ENCODE peak calls at places on chromosomes 3 and 15, in four cellular contexts. T, S, L and K are unnamed samples.

GRCh38 chr15:70266412-70267089 is 168.8 kb upstream of the TLE3 start:
- DNase-seq in L (peak; percentile 87), S (no peak), T (no peak), K (peak; percentile 19)

GRCh38 chr3:147379651-147380050 is 26.7 kb downstream of the ZIC4 start:
- DNase-seq in S (no peak), T (no peak), L (no peak), K (no peak)

GRCh38 chr3:46113608-46114007 is 86.3 kb upstream of the XCR1 start:
- DNase-seq in L (no peak), T (no peak), S (no peak), K (no peak)

GRCh38 chr3:32545305-32545704 is 25.4 kb downstream of the DYNC1LI1 start:
- DNase-seq in L (no peak), T (no peak), S (no peak), K (no peak)

GRCh38 chr3:169060037-169060436 is 603.5 kb downstream of the MECOM start:
- DNase-seq in L (no peak), T (peak; percentile 13), S (no peak), K (no peak)

GRCh38 chr3:27939940-27940339 is 217.8 kb upstream of the EOMES start:
- DNase-seq in T (peak; percentile 21), L (no peak), S (no peak), K (no peak)

GRCh38 chr15:40028193-40028592 is 10.8 kb downstream of the SRP14 start:
- DNase-seq in L (no peak), S (no peak), T (no peak), K (peak; percentile 10)

GRCh38 chr3:168426196-168426595 is 330.5 kb upstream of the GOLIM4 start:
- DNase-seq in T (peak; percentile 52), S (no peak), L (no peak), K (no peak)

GRCh38 chr15:49621327-49622210 is 721 bp downstream of the DTWD1 start:
- DNase-seq in S (no peak), T (no peak), L (no peak), K (peak; percentile 55)

GRCh38 chr3:88988906-88989305 is 118.5 kb upstream of the EPHA3 start:
- DNase-seq in L (no peak), S (no peak), T (no peak), K (no peak)

GRCh38 chr3:50246517-50246954 is 10.5 kb downstream of the GNAI2 start:
- DNase-seq in T (peak; percentile 92), L (no peak), S (peak; percentile 79), K (peak; percentile 58)

GRCh38 chr3:190673157-190673556 is 159.3 kb downstream of the IL1RAP start:
- DNase-seq in T (peak; percentile 48), L (no peak), S (no peak), K (no peak)

GRCh38 chr15:59227021-59227420 is 20.4 kb downstream of the LDHAL6B start:
- DNase-seq in T (no peak), S (no peak), L (no peak), K (no peak)

GRCh38 chr3:42653560-42654330 is at the start of gene ZBTB47:
- DNase-seq in T (no peak), S (no peak), L (peak; percentile 89), K (no peak)

GRCh38 chr3:46085421-46086082 is 58.3 kb upstream of the XCR1 start:
- DNase-seq in T (no peak), L (no peak), S (no peak), K (no peak)

GRCh38 chr3:32969656-32970055 is 18.2 kb downstream of the CCR4 start:
- DNase-seq in L (no peak), T (peak; percentile 42), S (no peak), K (no peak)

GRCh38 chr3:121651684-121652083 is 9.0 kb downstream of the HCLS1 start:
- DNase-seq in S (no peak), L (no peak), T (no peak), K (peak; percentile 67)

DNA sequence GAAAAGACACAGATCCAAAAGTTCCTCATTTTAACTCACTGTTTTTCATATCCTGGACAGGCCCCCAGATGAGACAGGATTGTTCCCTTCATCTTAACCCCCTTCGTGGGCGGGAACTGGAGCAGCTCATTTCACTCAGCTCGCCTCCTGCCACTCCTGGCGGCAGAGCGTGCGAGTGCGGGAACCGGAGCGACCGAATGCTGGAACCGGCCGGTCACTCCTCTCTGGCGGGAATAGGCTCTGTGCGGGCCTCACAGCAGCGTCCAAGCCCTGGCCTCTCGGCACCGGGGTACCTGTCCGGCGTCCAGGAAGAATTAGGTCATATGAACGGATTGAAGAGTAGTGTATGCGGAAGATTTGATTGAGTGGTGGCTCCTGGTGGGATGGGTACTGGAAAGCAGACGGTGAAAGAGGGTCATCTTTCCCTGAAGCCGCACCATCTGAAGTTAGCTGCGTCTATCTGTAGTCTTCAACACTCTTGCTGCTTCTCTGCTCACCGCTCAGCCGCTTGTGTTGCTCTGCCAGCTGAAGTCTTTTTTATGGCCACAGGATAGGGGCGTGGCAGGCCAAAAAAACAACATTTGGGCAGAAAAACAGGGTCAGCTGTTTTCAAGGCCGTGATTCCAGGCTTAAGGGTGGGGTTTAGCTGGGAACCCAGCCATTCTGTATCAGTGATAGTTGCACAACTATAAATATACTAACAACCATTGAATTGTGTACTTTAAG is 42.3 kb upstream of the FXR1 start:
- DNase-seq in T (no peak), S (no peak), L (peak; percentile 86), K (no peak)
- TF ChIP-seq POLR2A in T (no peak), S (no peak), L (no peak), K (no peak)

GRCh38 chr3:133574260-133574881 is 885 bp downstream of the CDV3 start:
- DNase-seq in L (peak; percentile 95), S (peak; percentile 28), T (peak; percentile 80), K (no peak)
- TF ChIP-seq POLR2A in L (no peak), S (peak; percentile 77), T (peak; percentile 55), K (peak; percentile 70)

GRCh38 chr3:150761831-150762661 is 923 bp downstream of the SIAH2 start:
- DNase-seq in L (peak; percentile 41), T (peak; percentile 56), S (no peak), K (peak; percentile 67)

GRCh38 chr3:150760431-150761200 is 2.4 kb downstream of the SIAH2 start:
- DNase-seq in L (no peak), S (no peak), T (no peak), K (peak; percentile 72)

GRCh38 chr3:150763122-150763840 is at the start of gene SIAH2:
- DNase-seq in S (peak; percentile 80), T (peak; percentile 93), L (peak; percentile 99), K (peak; percentile 98)

GRCh38 chr3:150763841-150764483 is 993 bp upstream of the SIAH2 start:
- DNase-seq in T (peak; percentile 54), S (no peak), L (peak; percentile 89), K (peak; percentile 89)

GRCh38 chr3:150762662-150763121 is 277 bp downstream of the SIAH2 start:
- DNase-seq in T (no peak), S (no peak), L (no peak), K (no peak)
- TF ChIP-seq POLR2A in T (no peak), S (no peak), L (no peak), K (no peak)

DNA sequence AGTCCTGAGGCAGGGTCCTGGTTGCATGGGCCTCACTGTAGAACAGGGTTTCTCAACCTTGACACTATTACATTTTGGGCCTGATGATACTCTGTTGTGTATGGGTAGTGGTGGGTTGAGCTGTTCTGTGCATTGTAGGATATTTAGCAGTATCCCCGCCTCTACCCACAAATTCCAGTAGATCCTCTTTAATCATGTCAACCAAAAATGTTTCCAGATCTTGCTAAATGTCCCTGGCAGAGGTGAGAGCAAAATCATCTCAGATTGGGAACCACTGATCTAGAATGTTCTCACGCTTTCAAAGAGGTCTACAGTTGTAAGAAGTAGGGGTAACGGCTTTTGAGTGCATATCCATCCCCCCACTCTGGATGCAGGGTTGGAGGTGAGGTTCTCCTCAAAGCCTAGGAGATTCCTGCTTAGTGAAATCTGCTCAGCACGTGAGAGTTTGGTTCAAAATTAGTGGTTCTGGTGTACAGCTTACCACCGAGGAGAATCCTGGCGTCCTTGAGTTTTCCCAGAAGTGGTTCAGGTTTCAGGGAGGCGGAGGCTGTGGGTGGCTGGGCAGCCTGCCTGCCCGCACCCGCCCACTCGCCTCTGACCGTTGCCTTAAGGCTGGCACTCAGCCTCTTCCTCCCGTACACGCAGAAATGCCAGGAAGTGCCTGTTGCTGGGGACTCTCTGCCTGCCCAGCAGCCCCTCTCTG is 5.3 kb downstream of the ACVR2B start:
- DNase-seq in S (no peak), L (peak; percentile 87), T (peak; percentile 22), K (no peak)
- TF ChIP-seq POLR2A in S (no peak), L (no peak), T (no peak), K (no peak)

DNA sequence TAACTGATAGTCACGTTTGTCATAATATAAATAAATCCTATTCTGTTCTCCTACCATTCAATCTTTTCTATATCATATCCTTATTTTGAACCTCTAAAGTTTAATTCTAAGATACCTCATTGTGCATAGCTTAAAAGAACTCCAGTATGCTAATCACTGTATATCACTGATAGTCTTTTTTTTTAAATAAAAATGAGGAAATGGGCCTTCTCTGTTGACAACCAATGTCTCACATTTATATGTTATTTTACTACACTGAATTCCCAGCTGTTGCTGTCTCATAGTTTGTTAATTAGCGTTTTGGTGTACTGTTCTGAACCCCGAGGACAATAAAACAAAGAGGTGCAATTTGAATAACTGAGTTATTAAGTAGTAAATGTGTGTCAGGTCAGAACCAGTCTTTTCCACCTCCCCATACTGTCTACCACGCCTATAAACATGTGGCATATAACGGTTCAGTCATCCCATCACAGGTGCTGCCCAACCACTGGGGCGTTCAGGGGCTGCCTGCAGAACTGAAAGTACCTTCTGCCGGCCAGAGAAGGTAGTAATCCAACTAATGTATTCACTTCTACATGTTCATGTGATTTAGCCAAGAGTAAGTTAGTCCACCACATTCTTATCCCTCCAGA is 14.9 kb downstream of the CBLB start:
- DNase-seq in L (no peak), T (no peak), S (no peak), K (no peak)
- TF ChIP-seq POLR2A in L (no peak), T (no peak), S (no peak), K (no peak)